ENCODE peak calls at places on chromosomes 2 and 18, in six cellular contexts. M is ovary, T is stomach, B is sigmoid colon, U is Caco-2, E is neuronal stem cell. Q is an unnamed sample. For H3K4me1 and H3K27me3, the result is how much of the 10 kb centered on the place peaks cover.

GRCh38 chr18:45365835-45366234 is 249.4 kb upstream of the SLC14A2 start:
- DNase-seq in M (no peak), T (no peak), B (no peak), U (no peak), E (no peak), Q (no peak)

GRCh38 chr2:232230557-232230956 is 148.0 kb upstream of the ALPP start:
- DNase-seq in M (no peak), T (peak), B (no peak), U (no peak), E (peak), Q (no peak)

GRCh38 chr2:198807131-198807530 is 650.6 kb downstream of the SATB2 start:
- DNase-seq in M (no peak), T (no peak), B (no peak), U (no peak), E (no peak), Q (no peak)

GRCh38 chr2:128801581-128801980 is 482.9 kb upstream of the HS6ST1 start:
- DNase-seq in M (no peak), T (no peak), B (no peak), U (no peak), E (no peak), Q (no peak)

GRCh38 chr2:133287709-133288108 is 280.6 kb downstream of the NCKAP5 start:
- DNase-seq in M (no peak), T (no peak), B (no peak), U (no peak), E (no peak), Q (no peak)

GRCh38 chr2:28129955-28130695 is 239.6 kb downstream of the BABAM2 start:
- DNase-seq in M (no peak), T (no peak), B (no peak), U (no peak), E (no peak), Q (no peak)

GRCh38 chr2:5618271-5618670 is 73.9 kb upstream of the SOX11 start:
- DNase-seq in M (no peak), T (no peak), B (no peak), U (no peak), E (peak), Q (no peak)

GRCh38 chr2:53509827-53510785 is 257.5 kb upstream of the CHAC2 start:
- DNase-seq in M (no peak), T (no peak), B (no peak), U (no peak), E (peak), Q (no peak)

GRCh38 chr2:57893800-57894199 is 152.8 kb upstream of the VRK2 start:
- DNase-seq in M (no peak), T (no peak), B (no peak), U (peak), E (no peak), Q (no peak)

GRCh38 chr18:79963658-79964329 is 649 bp upstream of the HSBP1L1 start:
- DNase-seq in M (peak), T (no peak), B (no peak), U (no peak), E (no peak), Q (no peak)

GRCh38 chr18:24982831-24983230 is 369.1 kb downstream of the ZNF521 start:
- DNase-seq in M (no peak), T (no peak), B (no peak), U (no peak), E (no peak), Q (no peak)

GRCh38 chr2:20225294-20226151 is 593 bp upstream of the SDC1 start:
- DNase-seq in M (peak), T (peak), B (peak), U (peak), E (peak), Q (peak)

GRCh38 chr2:44598731-44599529 is 237.2 kb downstream of the CAMKMT start:
- DNase-seq in M (no peak), T (no peak), B (no peak), U (no peak), E (no peak), Q (peak)

GRCh38 chr18:27235218-27235870 is 50.2 kb upstream of the CHST9 start:
- DNase-seq in M (no peak), T (no peak), B (no peak), U (no peak), E (no peak), Q (no peak)

GRCh38 chr2:207037813-207038212 is 98.5 kb downstream of the CPO start:
- DNase-seq in M (no peak), T (no peak), B (no peak), U (no peak), E (no peak), Q (no peak)

GRCh38 chr18:23066060-23066459 is 69.2 kb upstream of the CABLES1 start:
- DNase-seq in M (no peak), T (no peak), B (no peak), U (no peak), E (no peak), Q (no peak)

GRCh38 chr2:204012081-204012653 is 75.6 kb downstream of the ICOS start:
- DNase-seq in M (no peak), T (peak), B (no peak), U (no peak), E (no peak), Q (peak)

GRCh38 chr18:79985172-79985571 is 3.2 kb downstream of the TXNL4A start:
- DNase-seq in M (no peak), T (no peak), B (no peak), U (no peak), E (no peak), Q (no peak)

GRCh38 chr2:165471349-165471975 is 2.0 kb downstream of the CSRNP3 start:
- DNase-seq in M (no peak), T (no peak), B (no peak), U (no peak), E (no peak), Q (peak)

GRCh38 chr2:66574701-66575624 is 140.0 kb downstream of the MEIS1 start:
- DNase-seq in M (peak), T (no peak), B (peak), U (peak), E (peak), Q (peak)

GRCh38 chr2:173027181-173028128 is 48.2 kb upstream of the MAP3K20 start:
- DNase-seq in M (peak), T (peak), B (peak), U (peak), E (peak), Q (peak)

GRCh38 chr18:22136395-22136794 is 33.0 kb upstream of the GATA6 start:
- DNase-seq in M (no peak), T (no peak), B (no peak), U (no peak), E (no peak), Q (no peak)

GRCh38 chr2:235515821-235516220 is 22.0 kb downstream of the AGAP1 start:
- DNase-seq in M (no peak), T (no peak), B (no peak), U (no peak), E (no peak), Q (no peak)

GRCh38 chr2:36635194-36635593 is 37.2 kb upstream of the FEZ2 start:
- DNase-seq in M (no peak), T (no peak), B (no peak), U (no peak), E (no peak), Q (no peak)

GRCh38 chr18:28002841-28003240 is 174.1 kb downstream of the CDH2 start:
- DNase-seq in M (no peak), T (no peak), B (no peak), U (no peak), E (no peak), Q (no peak)

GRCh38 chr2:144529841-144530240 is 9.9 kb upstream of the ZEB2 start:
- DNase-seq in M (no peak), T (no peak), B (no peak), U (no peak), E (no peak), Q (no peak)

GRCh38 chr2:37020212-37020886 is 54.0 kb upstream of the STRN start:
- DNase-seq in M (peak), T (peak), B (peak), U (no peak), E (no peak), Q (no peak)

GRCh38 chr18:46555724-46556123 is 101.3 kb downstream of the LOXHD1 start:
- DNase-seq in M (no peak), T (no peak), B (no peak), U (peak), E (no peak), Q (peak)

GRCh38 chr18:79695856-79696850 is 16.6 kb downstream of the CTDP1 start:
- DNase-seq in M (no peak), T (no peak), B (peak), U (no peak), E (no peak), Q (no peak)

GRCh38 chr2:16649353-16650286 is 16.0 kb downstream of the CYRIA start:
- DNase-seq in M (no peak), T (no peak), B (no peak), U (no peak), E (no peak), Q (no peak)

GRCh38 chr2:16653083-16653375 is 12.6 kb downstream of the CYRIA start:
- DNase-seq in M (peak), T (no peak), B (peak), U (no peak), E (no peak), Q (no peak)

GRCh38 chr2:16647992-16648617 is 17.5 kb downstream of the CYRIA start:
- DNase-seq in M (no peak), T (no peak), B (no peak), U (no peak), E (no peak), Q (no peak)

GRCh38 chr2:16652296-16653082 is 13.1 kb downstream of the CYRIA start:
- DNase-seq in M (peak), T (no peak), B (peak), U (no peak), E (no peak), Q (no peak)

GRCh38 chr2:16650287-16651249 is 15.1 kb downstream of the CYRIA start:
- DNase-seq in M (no peak), T (no peak), B (no peak), U (no peak), E (no peak), Q (peak)
- H3K4me1 ChIP-seq in M (under half), T (half or more), B (under half), U (under half), E (under half), Q (under half)

DNA sequence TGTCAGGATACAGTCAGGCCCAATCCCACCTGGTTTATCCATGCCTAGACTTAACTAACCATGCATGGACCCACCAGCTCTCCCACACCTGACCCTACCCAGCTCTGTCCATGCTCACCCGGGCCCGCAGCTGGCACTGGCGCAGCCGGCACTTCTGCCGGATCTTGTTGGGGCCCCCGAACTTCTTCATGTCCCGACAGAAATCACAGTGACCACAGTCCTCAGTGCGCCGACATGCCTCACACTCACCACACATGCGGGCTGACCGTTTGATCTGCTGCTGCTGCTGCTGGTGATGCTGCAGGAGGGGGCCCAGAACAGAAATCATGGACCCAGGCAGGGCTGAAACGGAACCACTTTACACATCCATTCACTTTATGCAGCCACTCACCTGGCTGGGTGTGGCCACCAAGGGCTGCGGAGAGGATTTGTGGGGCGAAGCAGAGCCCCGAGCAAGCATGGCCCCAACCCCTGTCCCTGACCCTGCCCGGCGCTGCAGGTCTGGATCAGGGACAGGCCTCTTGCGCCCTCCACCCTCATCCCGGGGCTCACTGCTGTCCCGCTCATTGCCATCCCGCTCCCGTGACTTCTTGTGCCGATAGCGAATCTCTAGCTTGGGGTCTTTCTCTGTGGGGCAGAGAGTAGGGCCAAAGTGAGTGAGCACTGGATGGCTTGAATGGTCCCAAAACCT is 1.7 kb downstream of the CXXC1 start:
- DNase-seq in M (peak), T (no peak), B (peak), U (no peak), E (no peak), Q (no peak)
- H3K4me3 ChIP-seq in M (no peak), T (no peak), B (no peak), U (no peak), E (peak), Q (peak)

DNA sequence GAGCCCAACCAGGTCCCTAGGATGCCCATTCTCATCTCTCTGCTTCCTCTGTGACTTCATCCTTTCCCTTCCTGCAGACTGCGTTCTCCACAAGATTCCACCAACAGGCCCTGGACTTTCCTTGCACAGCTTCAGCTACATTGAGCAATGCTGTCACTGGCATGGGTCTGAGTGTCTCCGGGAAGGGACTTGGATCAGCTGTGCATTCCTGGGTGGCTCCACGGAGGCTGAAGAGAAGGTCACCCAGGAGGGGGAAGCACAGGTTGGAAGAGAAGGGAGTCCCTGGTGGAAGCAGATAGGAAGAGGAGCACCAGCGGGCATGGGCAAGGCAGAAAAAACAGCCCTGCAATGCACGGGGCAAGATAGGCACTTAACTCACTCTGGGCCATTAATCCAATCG is 140.5 kb downstream of the UXS1 start:
- DNase-seq in M (no peak), T (no peak), B (no peak), U (no peak), E (no peak), Q (no peak)
- H3K27me3 ChIP-seq in M (under half), T (under half), B (under half), U (under half), E (under half), Q (under half)

GRCh38 chr2:218290316-218291261 is 1.7 kb downstream of the TMBIM1 start:
- DNase-seq in M (no peak), T (no peak), B (no peak), U (no peak), E (no peak), Q (no peak)
- H3K4me1 ChIP-seq in M (under half), T (half or more), B (under half), U (half or more), E (under half), Q (under half)

DNA sequence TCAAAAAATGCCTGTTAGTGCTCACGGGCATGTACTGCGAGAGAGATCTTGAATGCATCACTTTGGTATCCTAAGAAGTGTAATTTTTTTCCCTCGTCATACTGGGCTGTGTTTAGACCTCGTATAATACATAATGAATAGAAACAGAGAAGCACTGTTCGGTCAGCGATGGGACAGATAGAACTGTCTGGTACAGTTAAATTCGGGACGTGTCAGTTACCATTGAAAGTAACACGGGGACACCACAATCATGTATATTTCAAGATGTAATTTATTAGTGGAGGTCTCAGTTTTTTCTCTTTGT is 1.8 kb downstream of the PKP4 start:
- DNase-seq in M (no peak), T (no peak), B (no peak), U (no peak), E (no peak), Q (no peak)
- H3K4me3 ChIP-seq in M (peak), T (peak), B (peak), U (peak), E (peak), Q (peak)

GRCh38 chr2:108934583-108935230 is 54.3 kb downstream of the EDAR start:
- DNase-seq in M (no peak), T (no peak), B (no peak), U (no peak), E (no peak), Q (no peak)
- H3K27me3 ChIP-seq in M (under half), T (under half), B (under half), U (under half), E (under half), Q (under half)

Q was measured in HAP-1.